ENCODE peak calls at places on chromosomes 3 and 15, in nine cellular contexts. One of them, this sample, is unnamed.

GRCh38 chr15:88908697-88909621 is 4.2 kb downstream of the MFGE8 start:
- DNase-seq in body of pancreas: no peak
- DNase-seq in SW480: no peak
- DNase-seq in bronchial epithelial cell: no peak
- DNase-seq in stimulated activated CD4-positive, alpha-beta T cell treated with anti-CD3 and anti-CD28 coated beads, Interleukin-2, amount 100 ng/mL, for 48 hours: no peak
- DNase-seq in CD8-positive, alpha-beta T cell: no peak
- DNase-seq in stromal cell of bone marrow: no peak
- DNase-seq in T-cell: no peak
- DNase-seq in lower lobe of right lung: no peak
- DNase-seq in this sample: no peak

GRCh38 chr3:47884603-47885002 is 81.7 kb downstream of the DHX30 start:
- DNase-seq in T-cell: no peak
- DNase-seq in body of pancreas: no peak
- DNase-seq in bronchial epithelial cell: no peak
- DNase-seq in CD8-positive, alpha-beta T cell: no peak
- DNase-seq in SW480: no peak
- DNase-seq in lower lobe of right lung: no peak
- DNase-seq in stromal cell of bone marrow: no peak
- DNase-seq in stimulated activated CD4-positive, alpha-beta T cell treated with anti-CD3 and anti-CD28 coated beads, Interleukin-2, amount 100 ng/mL, for 48 hours: no peak
- DNase-seq in this sample: peak

GRCh38 chr3:186218423-186218822 is 109.5 kb upstream of the ETV5 start:
- DNase-seq in CD8-positive, alpha-beta T cell: no peak
- DNase-seq in bronchial epithelial cell: no peak
- DNase-seq in SW480: no peak
- DNase-seq in stromal cell of bone marrow: no peak
- DNase-seq in body of pancreas: no peak
- DNase-seq in T-cell: no peak
- DNase-seq in stimulated activated CD4-positive, alpha-beta T cell treated with anti-CD3 and anti-CD28 coated beads, Interleukin-2, amount 100 ng/mL, for 48 hours: no peak
- DNase-seq in lower lobe of right lung: no peak
- DNase-seq in this sample: no peak

GRCh38 chr15:75109021-75109690 is 85.8 kb downstream of the PPCDC start:
- DNase-seq in stromal cell of bone marrow: no peak
- DNase-seq in bronchial epithelial cell: no peak
- DNase-seq in stimulated activated CD4-positive, alpha-beta T cell treated with anti-CD3 and anti-CD28 coated beads, Interleukin-2, amount 100 ng/mL, for 48 hours: no peak
- DNase-seq in lower lobe of right lung: no peak
- DNase-seq in SW480: no peak
- DNase-seq in T-cell: no peak
- DNase-seq in body of pancreas: no peak
- DNase-seq in CD8-positive, alpha-beta T cell: no peak
- DNase-seq in this sample: no peak

GRCh38 chr3:57007513-57008415 is 52.7 kb upstream of the SPATA12 start:
- DNase-seq in body of pancreas: peak
- DNase-seq in stromal cell of bone marrow: peak
- DNase-seq in lower lobe of right lung: peak
- DNase-seq in bronchial epithelial cell: peak
- DNase-seq in stimulated activated CD4-positive, alpha-beta T cell treated with anti-CD3 and anti-CD28 coated beads, Interleukin-2, amount 100 ng/mL, for 48 hours: no peak
- DNase-seq in CD8-positive, alpha-beta T cell: no peak
- DNase-seq in SW480: peak
- DNase-seq in T-cell: no peak
- DNase-seq in this sample: no peak

GRCh38 chr15:55741592-55742497 is 1.1 kb downstream of the PRTG start:
- DNase-seq in lower lobe of right lung: no peak
- DNase-seq in stimulated activated CD4-positive, alpha-beta T cell treated with anti-CD3 and anti-CD28 coated beads, Interleukin-2, amount 100 ng/mL, for 48 hours: no peak
- DNase-seq in SW480: no peak
- DNase-seq in stromal cell of bone marrow: no peak
- DNase-seq in CD8-positive, alpha-beta T cell: no peak
- DNase-seq in T-cell: no peak
- DNase-seq in body of pancreas: peak
- DNase-seq in bronchial epithelial cell: no peak
- DNase-seq in this sample: no peak

GRCh38 chr15:43198992-43199391 is 13.8 kb downstream of the CCNDBP1 start:
- DNase-seq in SW480: no peak
- DNase-seq in bronchial epithelial cell: no peak
- DNase-seq in lower lobe of right lung: no peak
- DNase-seq in stromal cell of bone marrow: no peak
- DNase-seq in stimulated activated CD4-positive, alpha-beta T cell treated with anti-CD3 and anti-CD28 coated beads, Interleukin-2, amount 100 ng/mL, for 48 hours: no peak
- DNase-seq in CD8-positive, alpha-beta T cell: no peak
- DNase-seq in T-cell: no peak
- DNase-seq in body of pancreas: no peak
- DNase-seq in this sample: no peak

GRCh38 chr15:98599911-98600685 is 48.2 kb upstream of the IGF1R start:
- DNase-seq in T-cell: peak
- DNase-seq in stromal cell of bone marrow: peak
- DNase-seq in CD8-positive, alpha-beta T cell: peak
- DNase-seq in body of pancreas: peak
- DNase-seq in bronchial epithelial cell: peak
- DNase-seq in lower lobe of right lung: peak
- DNase-seq in stimulated activated CD4-positive, alpha-beta T cell treated with anti-CD3 and anti-CD28 coated beads, Interleukin-2, amount 100 ng/mL, for 48 hours: peak
- DNase-seq in SW480: no peak
- DNase-seq in this sample: peak

GRCh38 chr15:79004336-79004735 is 59.5 kb upstream of the CTSH start:
- DNase-seq in lower lobe of right lung: no peak
- DNase-seq in stromal cell of bone marrow: no peak
- DNase-seq in stimulated activated CD4-positive, alpha-beta T cell treated with anti-CD3 and anti-CD28 coated beads, Interleukin-2, amount 100 ng/mL, for 48 hours: no peak
- DNase-seq in CD8-positive, alpha-beta T cell: no peak
- DNase-seq in body of pancreas: no peak
- DNase-seq in bronchial epithelial cell: peak
- DNase-seq in SW480: peak
- DNase-seq in T-cell: no peak
- DNase-seq in this sample: peak

GRCh38 chr3:32432711-32433530 is 41.3 kb downstream of the CMTM7 start:
- DNase-seq in T-cell: no peak
- DNase-seq in CD8-positive, alpha-beta T cell: no peak
- DNase-seq in lower lobe of right lung: no peak
- DNase-seq in bronchial epithelial cell: no peak
- DNase-seq in stimulated activated CD4-positive, alpha-beta T cell treated with anti-CD3 and anti-CD28 coated beads, Interleukin-2, amount 100 ng/mL, for 48 hours: no peak
- DNase-seq in body of pancreas: no peak
- DNase-seq in stromal cell of bone marrow: peak
- DNase-seq in SW480: no peak
- DNase-seq in this sample: no peak

GRCh38 chr3:18438586-18438985 is 13.4 kb upstream of the SATB1 start:
- DNase-seq in stimulated activated CD4-positive, alpha-beta T cell treated with anti-CD3 and anti-CD28 coated beads, Interleukin-2, amount 100 ng/mL, for 48 hours: peak
- DNase-seq in T-cell: peak
- DNase-seq in bronchial epithelial cell: no peak
- DNase-seq in stromal cell of bone marrow: no peak
- DNase-seq in SW480: no peak
- DNase-seq in lower lobe of right lung: no peak
- DNase-seq in CD8-positive, alpha-beta T cell: peak
- DNase-seq in body of pancreas: no peak
- DNase-seq in this sample: no peak

GRCh38 chr3:28972921-28973320 is 307.9 kb upstream of the RBMS3 start:
- DNase-seq in lower lobe of right lung: no peak
- DNase-seq in body of pancreas: no peak
- DNase-seq in stimulated activated CD4-positive, alpha-beta T cell treated with anti-CD3 and anti-CD28 coated beads, Interleukin-2, amount 100 ng/mL, for 48 hours: no peak
- DNase-seq in bronchial epithelial cell: peak
- DNase-seq in CD8-positive, alpha-beta T cell: no peak
- DNase-seq in stromal cell of bone marrow: no peak
- DNase-seq in SW480: peak
- DNase-seq in T-cell: no peak
- DNase-seq in this sample: no peak

GRCh38 chr3:129003578-129004112 is 2.5 kb downstream of the EFCC1 start:
- DNase-seq in SW480: peak
- DNase-seq in CD8-positive, alpha-beta T cell: peak
- DNase-seq in lower lobe of right lung: peak
- DNase-seq in T-cell: peak
- DNase-seq in bronchial epithelial cell: peak
- DNase-seq in body of pancreas: peak
- DNase-seq in stimulated activated CD4-positive, alpha-beta T cell treated with anti-CD3 and anti-CD28 coated beads, Interleukin-2, amount 100 ng/mL, for 48 hours: peak
- DNase-seq in stromal cell of bone marrow: no peak
- DNase-seq in this sample: no peak

GRCh38 chr3:172550347-172550943 is 27.2 kb upstream of the TNFSF10 start:
- DNase-seq in CD8-positive, alpha-beta T cell: no peak
- DNase-seq in stimulated activated CD4-positive, alpha-beta T cell treated with anti-CD3 and anti-CD28 coated beads, Interleukin-2, amount 100 ng/mL, for 48 hours: peak
- DNase-seq in lower lobe of right lung: no peak
- DNase-seq in T-cell: no peak
- DNase-seq in bronchial epithelial cell: peak
- DNase-seq in SW480: peak
- DNase-seq in stromal cell of bone marrow: peak
- DNase-seq in body of pancreas: no peak
- DNase-seq in this sample: no peak

GRCh38 chr3:54909236-54909635 is 18.6 kb downstream of the LRTM1 start:
- DNase-seq in lower lobe of right lung: no peak
- DNase-seq in stromal cell of bone marrow: no peak
- DNase-seq in bronchial epithelial cell: no peak
- DNase-seq in CD8-positive, alpha-beta T cell: no peak
- DNase-seq in T-cell: no peak
- DNase-seq in stimulated activated CD4-positive, alpha-beta T cell treated with anti-CD3 and anti-CD28 coated beads, Interleukin-2, amount 100 ng/mL, for 48 hours: no peak
- DNase-seq in body of pancreas: no peak
- DNase-seq in SW480: no peak
- DNase-seq in this sample: no peak

GRCh38 chr15:65653781-65654521 is 32.2 kb downstream of the SLC24A1 start:
- DNase-seq in bronchial epithelial cell: peak
- DNase-seq in stimulated activated CD4-positive, alpha-beta T cell treated with anti-CD3 and anti-CD28 coated beads, Interleukin-2, amount 100 ng/mL, for 48 hours: no peak
- DNase-seq in SW480: no peak
- DNase-seq in lower lobe of right lung: no peak
- DNase-seq in stromal cell of bone marrow: no peak
- DNase-seq in body of pancreas: no peak
- DNase-seq in T-cell: no peak
- DNase-seq in CD8-positive, alpha-beta T cell: no peak
- DNase-seq in this sample: no peak

GRCh38 chr3:187922704-187923393 is 177.6 kb upstream of the BCL6 start:
- DNase-seq in bronchial epithelial cell: peak
- DNase-seq in SW480: no peak
- DNase-seq in stromal cell of bone marrow: no peak
- DNase-seq in lower lobe of right lung: no peak
- DNase-seq in T-cell: no peak
- DNase-seq in body of pancreas: no peak
- DNase-seq in stimulated activated CD4-positive, alpha-beta T cell treated with anti-CD3 and anti-CD28 coated beads, Interleukin-2, amount 100 ng/mL, for 48 hours: no peak
- DNase-seq in CD8-positive, alpha-beta T cell: no peak
- DNase-seq in this sample: no peak

GRCh38 chr15:53786421-53786820 is 27.0 kb upstream of the WDR72 start:
- DNase-seq in T-cell: no peak
- DNase-seq in body of pancreas: no peak
- DNase-seq in CD8-positive, alpha-beta T cell: no peak
- DNase-seq in bronchial epithelial cell: no peak
- DNase-seq in SW480: no peak
- DNase-seq in stimulated activated CD4-positive, alpha-beta T cell treated with anti-CD3 and anti-CD28 coated beads, Interleukin-2, amount 100 ng/mL, for 48 hours: no peak
- DNase-seq in stromal cell of bone marrow: no peak
- DNase-seq in lower lobe of right lung: no peak
- DNase-seq in this sample: no peak

GRCh38 chr15:68385240-68385561 is 46.8 kb downstream of the ITGA11 start:
- DNase-seq in SW480: no peak
- DNase-seq in CD8-positive, alpha-beta T cell: no peak
- DNase-seq in bronchial epithelial cell: no peak
- DNase-seq in T-cell: no peak
- DNase-seq in stromal cell of bone marrow: no peak
- DNase-seq in lower lobe of right lung: peak
- DNase-seq in body of pancreas: no peak
- DNase-seq in stimulated activated CD4-positive, alpha-beta T cell treated with anti-CD3 and anti-CD28 coated beads, Interleukin-2, amount 100 ng/mL, for 48 hours: no peak
- DNase-seq in this sample: no peak

GRCh38 chr15:49415638-49416037 is 7.4 kb upstream of the FGF7 start:
- DNase-seq in CD8-positive, alpha-beta T cell: no peak
- DNase-seq in SW480: no peak
- DNase-seq in stromal cell of bone marrow: no peak
- DNase-seq in bronchial epithelial cell: peak
- DNase-seq in lower lobe of right lung: no peak
- DNase-seq in stimulated activated CD4-positive, alpha-beta T cell treated with anti-CD3 and anti-CD28 coated beads, Interleukin-2, amount 100 ng/mL, for 48 hours: no peak
- DNase-seq in T-cell: no peak
- DNase-seq in body of pancreas: no peak
- DNase-seq in this sample: no peak

GRCh38 chr15:97870771-97871170 is 89.7 kb upstream of the ARRDC4 start:
- DNase-seq in CD8-positive, alpha-beta T cell: no peak
- DNase-seq in lower lobe of right lung: no peak
- DNase-seq in stromal cell of bone marrow: no peak
- DNase-seq in bronchial epithelial cell: no peak
- DNase-seq in stimulated activated CD4-positive, alpha-beta T cell treated with anti-CD3 and anti-CD28 coated beads, Interleukin-2, amount 100 ng/mL, for 48 hours: no peak
- DNase-seq in body of pancreas: no peak
- DNase-seq in SW480: no peak
- DNase-seq in T-cell: no peak
- DNase-seq in this sample: no peak

GRCh38 chr3:51968175-51968681 is 974 bp upstream of the PCBP4 start:
- DNase-seq in T-cell: no peak
- DNase-seq in stimulated activated CD4-positive, alpha-beta T cell treated with anti-CD3 and anti-CD28 coated beads, Interleukin-2, amount 100 ng/mL, for 48 hours: no peak
- DNase-seq in CD8-positive, alpha-beta T cell: peak
- DNase-seq in body of pancreas: peak
- DNase-seq in SW480: peak
- DNase-seq in bronchial epithelial cell: no peak
- DNase-seq in lower lobe of right lung: no peak
- DNase-seq in stromal cell of bone marrow: no peak
- DNase-seq in this sample: no peak

GRCh38 chr15:74295800-74296199 is 59.7 kb downstream of the CCDC33 start:
- DNase-seq in SW480: peak
- DNase-seq in stimulated activated CD4-positive, alpha-beta T cell treated with anti-CD3 and anti-CD28 coated beads, Interleukin-2, amount 100 ng/mL, for 48 hours: no peak
- DNase-seq in T-cell: no peak
- DNase-seq in lower lobe of right lung: no peak
- DNase-seq in CD8-positive, alpha-beta T cell: no peak
- DNase-seq in body of pancreas: no peak
- DNase-seq in bronchial epithelial cell: no peak
- DNase-seq in stromal cell of bone marrow: no peak
- DNase-seq in this sample: no peak

GRCh38 chr3:119588112-119588511 is 8.8 kb downstream of the ADPRH start:
- DNase-seq in T-cell: no peak
- DNase-seq in stromal cell of bone marrow: no peak
- DNase-seq in CD8-positive, alpha-beta T cell: no peak
- DNase-seq in lower lobe of right lung: peak
- DNase-seq in body of pancreas: peak
- DNase-seq in SW480: peak
- DNase-seq in stimulated activated CD4-positive, alpha-beta T cell treated with anti-CD3 and anti-CD28 coated beads, Interleukin-2, amount 100 ng/mL, for 48 hours: no peak
- DNase-seq in bronchial epithelial cell: no peak
- DNase-seq in this sample: no peak

GRCh38 chr3:184332370-184333090 is 4.9 kb upstream of the FAM131A start:
- DNase-seq in SW480: peak
- DNase-seq in body of pancreas: no peak
- DNase-seq in stimulated activated CD4-positive, alpha-beta T cell treated with anti-CD3 and anti-CD28 coated beads, Interleukin-2, amount 100 ng/mL, for 48 hours: no peak
- DNase-seq in stromal cell of bone marrow: no peak
- DNase-seq in T-cell: no peak
- DNase-seq in CD8-positive, alpha-beta T cell: no peak
- DNase-seq in bronchial epithelial cell: peak
- DNase-seq in lower lobe of right lung: no peak
- DNase-seq in this sample: no peak

GRCh38 chr15:69390575-69390974 is 23.6 kb upstream of the KIF23 start:
- DNase-seq in stromal cell of bone marrow: peak
- DNase-seq in stimulated activated CD4-positive, alpha-beta T cell treated with anti-CD3 and anti-CD28 coated beads, Interleukin-2, amount 100 ng/mL, for 48 hours: no peak
- DNase-seq in CD8-positive, alpha-beta T cell: no peak
- DNase-seq in body of pancreas: no peak
- DNase-seq in T-cell: no peak
- DNase-seq in bronchial epithelial cell: peak
- DNase-seq in lower lobe of right lung: no peak
- DNase-seq in SW480: peak
- DNase-seq in this sample: no peak

GRCh38 chr3:127796045-127796720 is 26.1 kb downstream of the MGLL start:
- DNase-seq in bronchial epithelial cell: no peak
- DNase-seq in stromal cell of bone marrow: no peak
- DNase-seq in CD8-positive, alpha-beta T cell: no peak
- DNase-seq in T-cell: no peak
- DNase-seq in stimulated activated CD4-positive, alpha-beta T cell treated with anti-CD3 and anti-CD28 coated beads, Interleukin-2, amount 100 ng/mL, for 48 hours: no peak
- DNase-seq in body of pancreas: no peak
- DNase-seq in lower lobe of right lung: no peak
- DNase-seq in SW480: no peak
- DNase-seq in this sample: no peak

GRCh38 chr3:171936231-171936841 is 93.2 kb downstream of the TMEM212 start:
- DNase-seq in lower lobe of right lung: peak
- DNase-seq in CD8-positive, alpha-beta T cell: no peak
- DNase-seq in body of pancreas: no peak
- DNase-seq in SW480: no peak
- DNase-seq in T-cell: no peak
- DNase-seq in stimulated activated CD4-positive, alpha-beta T cell treated with anti-CD3 and anti-CD28 coated beads, Interleukin-2, amount 100 ng/mL, for 48 hours: no peak
- DNase-seq in bronchial epithelial cell: peak
- DNase-seq in stromal cell of bone marrow: peak
- DNase-seq in this sample: no peak

GRCh38 chr3:135736740-135737139 is 228.8 kb upstream of the PPP2R3A start:
- DNase-seq in lower lobe of right lung: no peak
- DNase-seq in body of pancreas: no peak
- DNase-seq in T-cell: no peak
- DNase-seq in bronchial epithelial cell: peak
- DNase-seq in SW480: no peak
- DNase-seq in stimulated activated CD4-positive, alpha-beta T cell treated with anti-CD3 and anti-CD28 coated beads, Interleukin-2, amount 100 ng/mL, for 48 hours: no peak
- DNase-seq in CD8-positive, alpha-beta T cell: no peak
- DNase-seq in stromal cell of bone marrow: no peak
- DNase-seq in this sample: no peak

GRCh38 chr3:112647122-112647521 is 6.2 kb upstream of the CCDC80 start:
- DNase-seq in SW480: peak
- DNase-seq in stimulated activated CD4-positive, alpha-beta T cell treated with anti-CD3 and anti-CD28 coated beads, Interleukin-2, amount 100 ng/mL, for 48 hours: no peak
- DNase-seq in stromal cell of bone marrow: no peak
- DNase-seq in CD8-positive, alpha-beta T cell: no peak
- DNase-seq in lower lobe of right lung: no peak
- DNase-seq in bronchial epithelial cell: peak
- DNase-seq in body of pancreas: no peak
- DNase-seq in T-cell: no peak
- DNase-seq in this sample: no peak

GRCh38 chr15:90814193-90814811 is 54.1 kb upstream of the FURIN start:
- DNase-seq in CD8-positive, alpha-beta T cell: no peak
- DNase-seq in T-cell: no peak
- DNase-seq in stimulated activated CD4-positive, alpha-beta T cell treated with anti-CD3 and anti-CD28 coated beads, Interleukin-2, amount 100 ng/mL, for 48 hours: no peak
- DNase-seq in lower lobe of right lung: no peak
- DNase-seq in stromal cell of bone marrow: no peak
- DNase-seq in body of pancreas: peak
- DNase-seq in SW480: no peak
- DNase-seq in bronchial epithelial cell: no peak
- DNase-seq in this sample: no peak

This sample was measured in GM19239.